ENCODE peak calls at places on chromosomes 16 and 17, in six cellular contexts. F, H, K, A, P and B are unnamed samples.

GRCh38 chr17:69588316-69588715 is 173.8 kb downstream of the MAP2K6 start:
- DNase-seq in K (no peak), A (no peak), P (no peak), H (no peak), F (no peak), B (no peak)

GRCh38 chr17:63702223-63702577 is 2.3 kb upstream of the LIMD2 start:
- DNase-seq in K (no peak), H (no peak), A (no peak), P (no peak), F (no peak), B (no peak)

GRCh38 chr16:67342616-67343015 is 16.0 kb downstream of the LRRC36 start:
- DNase-seq in A (no peak), H (no peak), K (no peak), F (no peak), P (no peak), B (no peak)

GRCh38 chr17:1298616-1299015 is 19.2 kb downstream of the TRARG1 start:
- DNase-seq in F (peak), H (no peak), K (peak), P (no peak), A (peak), B (no peak)

GRCh38 chr16:47939690-47940089 is 216.1 kb downstream of the ABCC12 start:
- DNase-seq in K (no peak), F (no peak), H (no peak), P (no peak), A (no peak), B (no peak)

GRCh38 chr16:75555213-75555706 is 792 bp downstream of the TMEM231 start:
- DNase-seq in H (peak), K (peak), A (peak), P (peak), F (peak), B (peak)

GRCh38 chr16:2148714-2149629 is 547 bp downstream of the RAB26 start:
- DNase-seq in K (no peak), P (no peak), F (peak), H (no peak), A (no peak), B (no peak)

GRCh38 chr16:54291107-54291980 is 4.8 kb upstream of the IRX3 start:
- DNase-seq in K (no peak), H (no peak), P (no peak), A (no peak), F (peak), B (peak)

GRCh38 chr17:14334919-14335318 is 34.0 kb downstream of the HS3ST3B1 start:
- DNase-seq in P (no peak), K (no peak), F (no peak), H (no peak), A (no peak), B (no peak)

GRCh38 chr16:53848277-53848942 is 144.5 kb downstream of the FTO start:
- DNase-seq in F (no peak), K (peak), H (no peak), A (no peak), P (no peak), B (no peak)

GRCh38 chr17:29010129-29010528 is 4.3 kb upstream of the SEZ6 start:
- DNase-seq in P (no peak), F (no peak), H (no peak), A (no peak), K (no peak), B (no peak)

GRCh38 chr17:76515291-76515949 is 14.2 kb upstream of the RHBDF2 start:
- DNase-seq in H (peak), F (no peak), P (peak), A (no peak), K (peak), B (no peak)

GRCh38 chr17:81996232-81996756 is 18.9 kb downstream of the ASPSCR1 start:
- DNase-seq in P (no peak), K (no peak), A (no peak), F (no peak), H (no peak), B (no peak)

GRCh38 chr16:78444-79145 is 570 bp downstream of the MPG start:
- DNase-seq in P (no peak), H (peak), K (peak), F (no peak), A (no peak), B (no peak)

GRCh38 chr16:64459821-64460220 is 662.0 kb downstream of the CDH11 start:
- DNase-seq in H (peak), K (peak), F (no peak), A (no peak), P (no peak), B (no peak)

GRCh38 chr17:73028311-73028755 is 64.2 kb downstream of the SLC39A11 start:
- DNase-seq in F (no peak), A (no peak), H (peak), P (no peak), K (peak), B (no peak)

GRCh38 chr17:82317394-82318168 is at the start of gene CD7:
- DNase-seq in P (no peak), F (no peak), H (no peak), A (no peak), K (no peak), B (no peak)

GRCh38 chr17:21362331-21362931 is 13.7 kb upstream of the KCNJ12 start:
- DNase-seq in P (no peak), H (no peak), A (no peak), F (no peak), K (no peak), B (no peak)

GRCh38 chr16:50525716-50526115 is 22.5 kb upstream of the NKD1 start:
- DNase-seq in F (peak), P (no peak), H (no peak), A (no peak), K (no peak), B (no peak)

GRCh38 chr16:56352351-56353053 is 72.8 kb downstream of the AMFR start:
- DNase-seq in H (no peak), A (no peak), P (no peak), F (peak), K (no peak), B (no peak)

GRCh38 chr17:38598536-38598935 is 7.2 kb downstream of the SRCIN1 start:
- DNase-seq in H (peak), P (peak), A (peak), K (peak), F (peak), B (peak)

GRCh38 chr16:73280366-73280765 is 232.4 kb upstream of the ZFHX3 start:
- DNase-seq in P (no peak), F (no peak), K (no peak), H (no peak), A (no peak), B (no peak)

GRCh38 chr16:60605176-60605575 is 1431.1 kb downstream of the CDH8 start:
- DNase-seq in F (peak), A (no peak), H (no peak), K (no peak), P (no peak), B (no peak)

GRCh38 chr17:12977008-12977751 is 40.6 kb downstream of the ELAC2 start:
- DNase-seq in F (peak), A (no peak), K (no peak), P (no peak), H (peak), B (no peak)

GRCh38 chr16:17921357-17921978 is 415.1 kb downstream of the NPIPA8 start:
- DNase-seq in H (no peak), F (peak), P (no peak), K (no peak), A (peak), B (no peak)

GRCh38 chr16:67880584-67880983 is 4.1 kb upstream of the NRN1L start:
- DNase-seq in F (no peak), K (no peak), H (no peak), P (no peak), A (no peak), B (no peak)

GRCh38 chr17:21283482-21284318 is 811 bp upstream of the MAP2K3 start:
- DNase-seq in F (no peak), K (peak), A (no peak), H (peak), P (peak), B (no peak)

GRCh38 chr16:3874794-3875692 is 5.5 kb downstream of the CREBBP start:
- DNase-seq in K (no peak), A (no peak), H (no peak), F (no peak), P (no peak), B (no peak)

GRCh38 chr17:21213491-21214014 is 408 bp downstream of the TMEM11 start:
- DNase-seq in K (no peak), F (no peak), A (no peak), P (peak), H (no peak), B (no peak)

GRCh38 chr17:1490643-1491405 is 1.7 kb downstream of the MYO1C start:
- DNase-seq in K (peak), H (no peak), A (no peak), F (peak), P (peak), B (no peak)

GRCh38 chr17:27461192-27461859 is 5.1 kb downstream of the KSR1 start:
- DNase-seq in F (no peak), P (peak), K (peak), A (no peak), H (no peak), B (no peak)

GRCh38 chr17:45813051-45813731 is 29.1 kb downstream of the CRHR1 start:
- DNase-seq in A (peak), F (peak), P (no peak), H (no peak), K (peak), B (peak)

GRCh38 chr16:23952128-23953041 is 116.6 kb downstream of the PRKCB start:
- DNase-seq in F (no peak), K (no peak), A (no peak), H (peak), P (peak), B (peak)

GRCh38 chr16:87395181-87395842 is 3.2 kb downstream of the MAP1LC3B start:
- DNase-seq in H (no peak), P (no peak), K (peak), F (no peak), A (no peak), B (no peak)

GRCh38 chr16:87393680-87394055 is 1.5 kb downstream of the MAP1LC3B start:
- DNase-seq in H (no peak), F (no peak), P (no peak), A (no peak), K (no peak), B (no peak)

GRCh38 chr16:87391324-87391949 is 699 bp upstream of the MAP1LC3B start:
- DNase-seq in F (peak), P (peak), A (no peak), K (peak), H (no peak), B (peak)

GRCh38 chr16:87391950-87392822 is at the start of gene MAP1LC3B:
- DNase-seq in P (peak), F (peak), H (peak), K (peak), A (peak), B (peak)

GRCh38 chr16:87392823-87393679 is 915 bp downstream of the MAP1LC3B start:
- DNase-seq in K (peak), P (peak), A (no peak), H (peak), F (peak), B (peak)
- H3K4ac ChIP-seq in K (peak), P (peak), A (no peak), H (peak), F (no peak), B (no peak)

GRCh38 chr16:84194018-84194417 is 3.1 kb downstream of the ADAD2 start:
- DNase-seq in P (no peak), K (no peak), A (no peak), H (no peak), F (no peak), B (no peak)

GRCh38 chr16:84194470-84195200 is 3.7 kb downstream of the ADAD2 start:
- DNase-seq in P (no peak), K (no peak), H (no peak), F (no peak), A (no peak), B (no peak)

GRCh38 chr16:84191466-84191865 is 509 bp downstream of the ADAD2 start:
- DNase-seq in H (no peak), K (no peak), P (no peak), A (no peak), F (no peak), B (no peak)

GRCh38 chr16:84193480-84193879 is 2.5 kb downstream of the ADAD2 start:
- DNase-seq in F (no peak), H (no peak), P (no peak), K (no peak), A (no peak), B (no peak)

GRCh38 chr16:84190731-84191388 is at the start of gene ADAD2:
- DNase-seq in K (peak), H (no peak), P (no peak), A (peak), F (peak), B (no peak)
- H2AFZ ChIP-seq in K (no peak), H (peak), P (no peak), A (peak), F (no peak), B (peak)

GRCh38 chr17:79027925-79028491 is 4.0 kb downstream of the C1QTNF1 start:
- DNase-seq in P (no peak), A (no peak), K (no peak), H (no peak), F (no peak), B (no peak)

GRCh38 chr17:79028496-79029326 is 4.7 kb downstream of the C1QTNF1 start:
- DNase-seq in K (no peak), A (no peak), P (no peak), F (no peak), H (no peak), B (no peak)

GRCh38 chr17:79029327-79030009 is 5.5 kb downstream of the C1QTNF1 start:
- DNase-seq in F (no peak), K (no peak), A (no peak), H (no peak), P (no peak), B (no peak)

GRCh38 chr17:79026345-79027273 is 2.6 kb downstream of the C1QTNF1 start:
- DNase-seq in H (peak), A (no peak), K (peak), P (no peak), F (no peak), B (no peak)

GRCh38 chr17:79027274-79027924 is 3.4 kb downstream of the C1QTNF1 start:
- DNase-seq in K (no peak), A (no peak), H (no peak), P (no peak), F (no peak), B (no peak)
- H3K4me2 ChIP-seq in K (no peak), A (no peak), H (peak), P (no peak), F (no peak), B (no peak)

GRCh38 chr16:11792404-11793260 is 4.4 kb downstream of the ZC3H7A start:
- DNase-seq in H (no peak), K (no peak), A (no peak), F (no peak), P (no peak), B (no peak)

GRCh38 chr16:11794447-11794846 is 2.6 kb downstream of the ZC3H7A start:
- DNase-seq in F (no peak), K (no peak), A (no peak), H (no peak), P (no peak), B (no peak)

GRCh38 chr16:11793840-11794239 is 3.2 kb downstream of the ZC3H7A start:
- DNase-seq in P (no peak), H (no peak), A (no peak), F (no peak), K (no peak), B (no peak)

GRCh38 chr16:11788914-11789313 is 8.1 kb downstream of the ZC3H7A start:
- DNase-seq in K (no peak), P (no peak), F (no peak), H (no peak), A (no peak), B (no peak)

DNA sequence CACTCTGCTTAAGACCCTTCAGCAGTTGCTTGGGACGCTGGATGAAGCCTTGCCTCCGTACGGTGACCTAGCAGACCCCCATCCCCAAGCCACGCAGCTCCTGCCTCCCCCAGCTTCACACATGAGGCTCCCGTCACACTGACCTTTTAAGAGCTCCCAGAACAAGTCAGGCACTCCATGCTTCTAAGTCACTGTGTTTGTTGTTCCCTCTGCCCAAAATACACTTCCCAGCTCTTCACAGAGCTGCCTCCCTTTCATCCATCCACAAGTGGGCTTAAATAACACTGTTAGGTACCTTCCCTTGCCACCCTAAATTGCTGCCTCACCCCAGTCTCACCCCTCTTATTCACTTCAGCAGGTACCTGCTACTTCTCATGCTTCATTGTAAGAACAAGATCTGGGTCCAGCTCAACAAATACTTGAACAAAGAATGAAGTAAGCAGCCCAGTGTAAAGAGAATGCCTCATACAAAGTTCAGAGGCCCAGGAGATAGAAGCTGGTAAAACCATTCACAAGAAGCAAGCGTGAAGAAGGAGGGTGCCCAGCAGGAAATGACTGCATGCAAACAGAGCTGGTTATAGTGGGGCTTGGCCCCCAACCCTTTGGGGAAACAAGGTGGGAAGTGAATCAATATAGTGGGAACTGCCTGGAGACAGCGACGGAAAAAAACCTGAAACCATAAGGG is 5.8 kb downstream of the ZC3H7A start:
- DNase-seq in A (no peak), K (no peak), H (no peak), P (no peak), F (no peak), B (no peak)
- H3K4ac ChIP-seq in A (no peak), K (no peak), H (no peak), P (peak), F (no peak), B (no peak)